ENCODE peak calls at places on chromosome 2, in seven cellular contexts. X is hypothalamus, Q is mesothelial cell of epicardium, U is natural killer cell, E is D721Med, S is T follicular helper cell, C is A549. T is an unnamed sample.

GRCh38 chr2:170714156-170715061 is 728 bp upstream of the SP5 start:
- DNase-seq in X (no peak), Q (no peak), U (no peak), E (peak; percentile 62), S (no peak), C (peak; percentile 27), T (peak; percentile 91)

GRCh38 chr2:120476141-120476540 is 130.2 kb downstream of the INHBB start:
- DNase-seq in X (no peak), Q (no peak), U (no peak), E (no peak), S (no peak), C (no peak), T (peak; percentile 94)

GRCh38 chr2:109383505-109384307 is 230.1 kb downstream of the SEPTIN10 start:
- DNase-seq in X (no peak), Q (no peak), U (no peak), E (no peak), S (no peak), C (no peak), T (peak; percentile 14)

GRCh38 chr2:39642054-39642742 is 23.5 kb upstream of the TMEM178A start:
- DNase-seq in X (no peak), Q (no peak), U (no peak), E (no peak), S (no peak), C (no peak), T (no peak)

GRCh38 chr2:215879977-215880940 is 133.1 kb downstream of the MREG start:
- DNase-seq in X (no peak), Q (no peak), U (no peak), E (no peak), S (no peak), C (no peak), T (no peak)

GRCh38 chr2:236164201-236164982 is 3.8 kb downstream of the GBX2 start:
- DNase-seq in X (no peak), Q (no peak), U (no peak), E (no peak), S (no peak), C (no peak), T (peak; percentile 74)

GRCh38 chr2:10017313-10017941 is 25.9 kb upstream of the KLF11 start:
- DNase-seq in X (no peak), Q (no peak), U (no peak), E (no peak), S (no peak), C (no peak), T (no peak)

GRCh38 chr2:113260930-113261329 is 17.8 kb downstream of the PAX8 start:
- DNase-seq in X (no peak), Q (no peak), U (no peak), E (no peak), S (no peak), C (no peak), T (no peak)

GRCh38 chr2:57434429-57434828 is 612.2 kb upstream of the VRK2 start:
- DNase-seq in X (no peak), Q (no peak), U (no peak), E (no peak), S (no peak), C (no peak), T (no peak)

GRCh38 chr2:33412920-33413319 is 63.5 kb upstream of the RASGRP3 start:
- DNase-seq in X (no peak), Q (no peak), U (no peak), E (no peak), S (no peak), C (peak; percentile 55), T (no peak)

GRCh38 chr2:223995569-223995968 is 38.3 kb downstream of the MRPL44 start:
- DNase-seq in X (no peak), Q (no peak), U (no peak), E (no peak), S (no peak), C (no peak), T (no peak)

GRCh38 chr2:219344756-219345458 is 12.4 kb upstream of the RESP18 start:
- DNase-seq in X (no peak), Q (no peak), U (no peak), E (no peak), S (no peak), C (no peak), T (no peak)

GRCh38 chr2:36352024-36352398 is 3.6 kb upstream of the CRIM1 start:
- DNase-seq in X (no peak), Q (no peak), U (no peak), E (no peak), S (no peak), C (no peak), T (no peak)

GRCh38 chr2:81545626-81546025 is 1241.1 kb upstream of the LRRTM1 start:
- DNase-seq in X (no peak), Q (no peak), U (no peak), E (no peak), S (no peak), C (no peak), T (no peak)